ENCODE peak calls at places on chromosomes 3 and 15, in five cellular contexts. X is neuronal stem cell, O is mesenchymal stem cell, D is trophoblast cell, S is H1. Y is an unnamed sample.

GRCh38 chr3:16888785-16889607 is 4.2 kb downstream of the PLCL2 start:
- DNase-seq in X (no peak), O (no peak), D (peak), S (no peak), Y (no peak)

GRCh38 chr15:68614621-68615035 is 35.8 kb downstream of the CORO2B start:
- DNase-seq in X (peak), O (peak), D (no peak), S (peak), Y (peak)

GRCh38 chr15:25860885-25861866 is 2.0 kb downstream of the ATP10A start:
- DNase-seq in X (no peak), O (no peak), D (no peak), S (no peak), Y (no peak)

GRCh38 chr3:197327701-197328100 is 29.3 kb upstream of the DLG1 start:
- DNase-seq in X (no peak), O (peak), D (no peak), S (no peak), Y (no peak)

GRCh38 chr3:12966847-12967750 is 106.1 kb downstream of the IQSEC1 start:
- DNase-seq in X (no peak), O (peak), D (no peak), S (no peak), Y (peak)

GRCh38 chr3:124619887-124620599 is 110.2 kb upstream of the UMPS start:
- DNase-seq in X (no peak), O (peak), D (no peak), S (no peak), Y (no peak)

GRCh38 chr3:30631237-30631961 is 25.0 kb downstream of the TGFBR2 start:
- DNase-seq in X (no peak), O (peak), D (no peak), S (no peak), Y (no peak)

GRCh38 chr3:66039590-66039887 is 821 bp upstream of the MAGI1 start:
- DNase-seq in X (no peak), O (peak), D (peak), S (no peak), Y (peak)

GRCh38 chr3:71579934-71580318 is 3.6 kb downstream of the FOXP1 start:
- DNase-seq in X (no peak), O (peak), D (no peak), S (no peak), Y (no peak)

GRCh38 chr15:50993598-50993997 is 85.1 kb downstream of the AP4E1 start:
- DNase-seq in X (no peak), O (no peak), D (no peak), S (no peak), Y (no peak)
- H2BK12ac ChIP-seq in X (no peak), O (no peak), D (no peak), S (no peak), Y (no peak)

GRCh38 chr3:143045639-143046038 is 44.3 kb downstream of the U2SURP start:
- DNase-seq in X (no peak), O (no peak), D (no peak), S (no peak), Y (no peak)
- H3K14ac ChIP-seq in X (no peak), O (no peak), D (no peak), S (no peak), Y (no peak)

GRCh38 chr3:133452603-133453313 is 52.9 kb downstream of the BFSP2 start:
- DNase-seq in X (no peak), O (no peak), D (peak), S (no peak), Y (no peak)

GRCh38 chr3:133455281-133455680 is 55.4 kb downstream of the BFSP2 start:
- DNase-seq in X (no peak), O (no peak), D (no peak), S (no peak), Y (no peak)

GRCh38 chr3:133455960-133456359 is 56.1 kb downstream of the BFSP2 start:
- DNase-seq in X (no peak), O (no peak), D (peak), S (no peak), Y (no peak)

GRCh38 chr3:133451309-133451708 is 51.5 kb downstream of the BFSP2 start:
- DNase-seq in X (no peak), O (no peak), D (no peak), S (no peak), Y (no peak)

DNA sequence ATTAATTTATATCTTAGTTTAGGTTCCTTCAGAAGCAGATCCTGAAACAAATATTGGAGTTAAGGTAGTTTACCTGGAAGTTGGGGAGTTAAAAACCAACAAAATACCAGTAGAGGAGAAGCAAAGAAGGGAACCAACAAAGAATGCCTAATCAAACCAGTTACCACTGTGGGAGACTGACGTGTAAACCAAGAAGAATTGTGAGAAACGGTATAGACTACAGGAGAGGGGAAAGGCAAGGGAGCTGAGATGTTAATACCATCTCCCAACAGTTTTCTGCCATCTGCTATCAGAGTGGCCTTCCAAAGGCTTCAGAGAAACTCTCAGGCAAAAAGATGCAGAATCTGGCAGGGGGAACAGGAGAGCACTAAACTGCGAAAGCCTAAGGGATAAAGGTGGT is 53.5 kb downstream of the BFSP2 start:
- DNase-seq in X (no peak), O (no peak), D (no peak), S (no peak), Y (no peak)
- H2BK12ac ChIP-seq in X (no peak), O (no peak), D (peak), S (no peak), Y (no peak)

GRCh38 chr15:73331501-73331900 is 37.3 kb downstream of the HCN4 start:
- DNase-seq in X (no peak), O (no peak), D (no peak), S (no peak), Y (no peak)

GRCh38 chr15:73328149-73328820 is 40.5 kb downstream of the HCN4 start:
- DNase-seq in X (no peak), O (no peak), D (no peak), S (no peak), Y (no peak)

GRCh38 chr15:73328986-73329385 is 39.8 kb downstream of the HCN4 start:
- DNase-seq in X (no peak), O (no peak), D (no peak), S (no peak), Y (no peak)

GRCh38 chr15:73330206-73331051 is 38.3 kb downstream of the HCN4 start:
- DNase-seq in X (no peak), O (no peak), D (no peak), S (no peak), Y (no peak)

DNA sequence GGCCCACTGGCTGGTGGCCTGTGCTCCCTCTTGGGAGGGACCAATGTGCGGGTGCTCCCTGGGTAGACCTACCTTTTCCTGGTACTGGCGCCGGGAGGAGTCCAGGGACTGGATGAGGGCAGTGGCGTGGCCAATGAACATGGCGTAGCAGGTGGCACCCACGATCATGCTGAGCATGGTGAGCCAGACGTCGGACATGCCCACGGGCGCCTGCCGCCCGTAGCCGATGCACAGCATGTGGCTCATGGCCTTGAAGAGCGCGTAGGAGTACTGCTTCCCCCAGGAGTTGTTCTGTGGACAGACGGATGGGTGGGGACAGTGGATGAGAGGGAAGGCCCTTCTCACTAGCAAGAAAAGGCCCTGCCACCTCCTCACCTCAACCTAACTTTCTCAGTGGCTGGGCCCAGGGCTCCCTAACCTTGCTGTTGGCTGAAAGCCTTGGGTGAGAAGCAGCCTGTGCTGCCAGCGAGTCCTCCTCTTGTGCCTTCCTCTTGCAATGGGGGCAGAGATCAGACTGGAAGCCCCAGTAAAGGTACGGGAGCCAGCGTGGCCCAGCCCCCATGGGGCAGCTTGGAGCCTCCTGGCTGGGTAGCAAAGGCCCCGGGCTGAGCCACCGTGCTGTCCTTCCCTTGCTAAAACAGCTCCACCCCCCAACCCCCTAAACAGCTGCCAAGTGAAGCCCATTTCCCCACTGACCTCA is 39.1 kb downstream of the HCN4 start:
- DNase-seq in X (no peak), O (no peak), D (no peak), S (no peak), Y (no peak)
- H3K14ac ChIP-seq in X (no peak), O (no peak), D (no peak), S (no peak), Y (no peak)

Y was measured in H9.